ENCODE peak calls at places on chromosomes 6 and 20, in nine cellular contexts. O is HCT116; G is endothelial cell; L is MCF 10A; N is lower leg skin; B is breast epithelium; X is neural progenitor cell; R is A549; W is CD8-positive, alpha-beta T cell. E is an unnamed sample.

GRCh38 chr6:106620931-106621672 is 8.2 kb downstream of the RTN4IP1 start:
- DNase-seq in G (no peak), N (no peak), R (no peak), O (no peak), L (no peak), B (no peak), W (no peak), X (no peak), E (no peak)

GRCh38 chr6:27771240-27771639 is 141.0 kb downstream of the OR2B2 start:
- DNase-seq in N (no peak), X (peak; percentile 52), G (no peak), W (no peak), R (no peak), O (no peak), L (no peak), B (no peak), E (no peak)

GRCh38 chr20:44962483-44962882 is 2.3 kb upstream of the TOMM34 start:
- DNase-seq in G (no peak), N (no peak), X (no peak), W (no peak), B (no peak), R (no peak), L (no peak), O (no peak), E (no peak)

GRCh38 chr6:3031857-3032256 is 32.2 kb downstream of the NQO2 start:
- DNase-seq in X (no peak), G (no peak), L (no peak), B (no peak), R (no peak), O (no peak), W (no peak), N (no peak), E (no peak)

GRCh38 chr6:129140571-129140970 is 257.6 kb downstream of the LAMA2 start:
- DNase-seq in N (peak; percentile 50), L (no peak), G (no peak), W (no peak), R (no peak), X (no peak), O (no peak), B (no peak), E (no peak)

GRCh38 chr6:32298632-32299336 is 72.9 kb downstream of the TSBP1 start:
- DNase-seq in W (no peak), B (no peak), N (no peak), G (no peak), R (peak; percentile 3), X (no peak), L (no peak), O (no peak), E (no peak)

GRCh38 chr6:43972179-43972914 is 154.9 kb downstream of the MRPL14 start:
- DNase-seq in W (no peak), X (no peak), L (peak; percentile 81), R (no peak), B (peak; percentile 24), G (no peak), O (no peak), N (no peak), E (no peak)

GRCh38 chr6:148739822-148740128 is 7.1 kb upstream of the UST start:
- DNase-seq in O (no peak), L (no peak), N (no peak), X (no peak), R (no peak), W (no peak), B (no peak), G (no peak), E (no peak)

GRCh38 chr6:168100011-168100802 is 21.2 kb upstream of the FRMD1 start:
- DNase-seq in N (no peak), W (no peak), R (no peak), X (no peak), G (no peak), B (no peak), L (no peak), O (no peak), E (no peak)

GRCh38 chr6:106119526-106119925 is 33.4 kb downstream of the PRDM1 start:
- DNase-seq in W (no peak), G (no peak), L (no peak), R (no peak), X (no peak), N (no peak), B (no peak), O (no peak), E (no peak)

GRCh38 chr6:82144852-82145332 is 102.7 kb downstream of the IBTK start:
- DNase-seq in G (no peak), R (peak; percentile 30), O (peak; percentile 57), L (peak; percentile 92), W (no peak), B (no peak), X (peak; percentile 11), N (peak; percentile 64), E (no peak)

GRCh38 chr6:139371421-139372253 is 2.8 kb downstream of the CITED2 start:
- DNase-seq in R (no peak), X (peak; percentile 58), W (no peak), L (no peak), N (no peak), B (no peak), G (no peak), O (no peak), E (no peak)

GRCh38 chr6:43779864-43780260 is 9.9 kb downstream of the VEGFA start:
- DNase-seq in G (no peak), X (no peak), R (no peak), N (no peak), L (no peak), W (no peak), B (peak; percentile 89), O (no peak), E (no peak)

GRCh38 chr6:113172531-113172966 is 684.6 kb upstream of the MARCKS start:
- DNase-seq in N (no peak), O (no peak), L (no peak), B (no peak), X (no peak), G (no peak), R (no peak), W (no peak), E (no peak)

GRCh38 chr20:235891-236290 is 8.8 kb downstream of the DEFB129 start:
- DNase-seq in R (no peak), G (no peak), B (no peak), L (peak; percentile 47), O (no peak), X (peak; percentile 25), W (no peak), N (no peak), E (no peak)
- TF ChIP-seq CTCF in R (no peak), G (no peak), B (no peak), L (peak; percentile 25), O (peak; percentile 44), X (peak; percentile 21), W (no peak), N (no peak), E (no peak)

GRCh38 chr6:41778895-41779294 is 805 bp downstream of the FRS3 start:
- DNase-seq in O (no peak), N (no peak), G (no peak), R (no peak), X (no peak), B (no peak), W (no peak), L (no peak), E (no peak)

GRCh38 chr6:41780623-41781301 is at the start of gene PRICKLE4:
- DNase-seq in L (peak; percentile 79), R (peak; percentile 42), O (no peak), X (peak; percentile 69), W (no peak), G (peak; percentile 62), B (no peak), N (no peak), E (no peak)

GRCh38 chr6:41781302-41781711 is 725 bp downstream of the PRICKLE4 start:
- DNase-seq in O (no peak), G (no peak), X (no peak), N (no peak), W (no peak), L (peak; percentile 47), R (no peak), B (no peak), E (no peak)

GRCh38 chr6:41779336-41779735 is 364 bp downstream of the FRS3 start:
- DNase-seq in N (no peak), R (no peak), O (no peak), L (no peak), X (no peak), G (no peak), W (no peak), B (no peak), E (no peak)

DNA sequence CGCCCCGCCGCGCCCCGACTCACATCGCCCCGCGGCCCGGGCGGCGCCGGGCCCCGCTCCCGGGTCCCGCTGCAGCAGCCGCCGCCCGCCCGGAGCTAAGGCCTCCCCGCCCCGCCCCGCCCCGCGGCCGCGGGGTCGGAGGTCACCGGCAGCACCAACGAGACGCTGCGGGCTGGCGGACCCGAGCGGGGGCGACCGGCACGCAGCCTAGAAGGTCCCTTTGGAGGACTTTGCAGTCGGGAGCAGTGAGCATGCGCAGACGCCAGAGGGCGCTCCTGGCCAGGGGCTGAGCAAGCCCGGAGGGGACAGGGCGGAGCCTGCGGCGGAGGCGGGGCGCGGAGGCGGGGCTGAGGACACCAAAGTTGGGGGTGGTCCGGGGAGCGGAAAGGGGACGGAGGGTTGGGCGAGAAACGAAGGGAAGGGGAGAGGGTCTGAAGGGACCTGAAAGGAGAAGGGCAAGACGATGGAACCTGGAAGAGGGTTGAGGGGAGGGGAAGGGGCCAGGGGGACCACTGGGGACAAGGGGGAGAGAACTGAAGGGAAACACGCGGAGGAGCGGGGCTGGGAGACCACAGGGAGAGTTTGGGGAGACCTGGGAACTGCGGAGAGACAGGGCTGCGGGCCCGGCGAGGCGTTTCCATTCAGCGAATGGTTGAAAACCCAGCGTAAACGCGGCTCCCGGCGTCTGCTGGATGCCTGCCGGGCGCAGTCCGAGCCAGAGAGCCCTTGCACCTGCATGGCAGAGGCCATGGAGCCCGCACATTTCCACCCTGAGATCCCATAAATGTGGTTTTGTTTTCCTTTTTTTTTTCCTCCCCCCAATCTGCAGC is at the start of gene FRS3:
- DNase-seq in R (peak; percentile 81), W (peak; percentile 96), N (peak; percentile 97), X (peak; percentile 98), O (peak; percentile 90), L (peak; percentile 90), B (peak; percentile 97), G (peak; percentile 100), E (peak; percentile 99)
- TF ChIP-seq CTCF in R (peak; percentile 82), W (peak; percentile 74), N (no peak), X (peak; percentile 97), O (no peak), L (peak; percentile 94), B (peak; percentile 53), G (peak; percentile 91), E (peak; percentile 83)

DNA sequence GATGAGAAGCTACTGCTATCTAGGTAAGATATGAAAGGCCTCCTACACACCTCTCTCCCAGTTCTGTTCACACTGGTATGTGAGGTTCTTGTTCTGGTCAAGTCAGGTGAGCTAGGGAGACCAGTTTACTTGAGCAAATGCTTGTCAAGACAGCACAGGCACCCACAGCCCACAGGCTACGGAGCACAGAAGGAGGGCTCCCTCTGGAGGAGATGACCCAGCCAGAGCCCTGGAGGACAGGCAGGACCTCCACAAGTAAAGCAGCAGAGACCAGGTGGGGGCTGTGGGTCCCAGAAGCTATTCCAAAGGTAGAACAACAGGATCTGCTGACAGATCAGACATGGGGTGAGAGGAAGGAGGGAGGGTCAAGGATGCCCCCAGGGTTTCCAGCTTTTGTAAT is 13.2 kb downstream of the MMP24OS start:
- DNase-seq in B (no peak), X (no peak), O (no peak), W (no peak), R (peak; percentile 61), L (no peak), G (peak; percentile 58), N (no peak), E (no peak)
- TF ChIP-seq CTCF in B (no peak), X (no peak), O (peak; percentile 27), W (no peak), R (peak; percentile 59), L (no peak), G (no peak), N (no peak), E (no peak)

GRCh38 chr20:42419814-42420532 is 769.7 kb downstream of the PTPRT start:
- DNase-seq in L (no peak), X (no peak), O (no peak), R (no peak), W (no peak), N (no peak), B (no peak), G (no peak), E (no peak)
- TF ChIP-seq CTCF in L (no peak), X (no peak), O (no peak), R (no peak), W (no peak), N (no peak), B (no peak), G (no peak), E (no peak)

E was measured in suprapubic skin.